ENCODE peak calls at places on chromosomes 5 and 9, in nine cellular contexts. One of them, this sample, is unnamed.

GRCh38 chr5:57298985-57299491 is 125.2 kb downstream of the GPBP1 start:
- DNase-seq in mesendoderm: peak
- DNase-seq in heart right ventricle: no peak
- DNase-seq in HS-5: peak
- DNase-seq in SW480: peak
- DNase-seq in EH: peak
- DNase-seq in foreskin melanocyte: peak
- DNase-seq in HTR-8/SVneo: peak
- DNase-seq in nephron progenitor cell: peak
- DNase-seq in this sample: peak

GRCh38 chr9:3027260-3027659 is 183.4 kb upstream of the PUM3 start:
- DNase-seq in mesendoderm: no peak
- DNase-seq in heart right ventricle: no peak
- DNase-seq in HS-5: no peak
- DNase-seq in SW480: no peak
- DNase-seq in EH: no peak
- DNase-seq in foreskin melanocyte: no peak
- DNase-seq in HTR-8/SVneo: no peak
- DNase-seq in nephron progenitor cell: no peak
- DNase-seq in this sample: no peak

GRCh38 chr5:142726188-142726731 is 40.4 kb upstream of the FGF1 start:
- DNase-seq in mesendoderm: peak
- DNase-seq in heart right ventricle: no peak
- DNase-seq in HS-5: peak
- DNase-seq in SW480: peak
- DNase-seq in EH: peak
- DNase-seq in foreskin melanocyte: peak
- DNase-seq in HTR-8/SVneo: no peak
- DNase-seq in nephron progenitor cell: no peak
- DNase-seq in this sample: no peak

GRCh38 chr9:124349267-124349666 is 66.0 kb downstream of the PSMB7 start:
- DNase-seq in mesendoderm: no peak
- DNase-seq in heart right ventricle: no peak
- DNase-seq in HS-5: no peak
- DNase-seq in SW480: no peak
- DNase-seq in EH: no peak
- DNase-seq in foreskin melanocyte: no peak
- DNase-seq in HTR-8/SVneo: no peak
- DNase-seq in nephron progenitor cell: no peak
- DNase-seq in this sample: no peak

GRCh38 chr5:2908086-2908485 is 156.6 kb upstream of the IRX2 start:
- DNase-seq in mesendoderm: no peak
- DNase-seq in heart right ventricle: no peak
- DNase-seq in HS-5: no peak
- DNase-seq in SW480: no peak
- DNase-seq in EH: no peak
- DNase-seq in foreskin melanocyte: no peak
- DNase-seq in HTR-8/SVneo: no peak
- DNase-seq in nephron progenitor cell: no peak
- DNase-seq in this sample: no peak

GRCh38 chr9:137967280-137967943 is 89.8 kb downstream of the CACNA1B start:
- DNase-seq in mesendoderm: no peak
- DNase-seq in heart right ventricle: no peak
- DNase-seq in HS-5: no peak
- DNase-seq in SW480: no peak
- DNase-seq in EH: no peak
- DNase-seq in foreskin melanocyte: no peak
- DNase-seq in HTR-8/SVneo: no peak
- DNase-seq in nephron progenitor cell: no peak
- DNase-seq in this sample: no peak

GRCh38 chr5:66741394-66741793 is 145.2 kb downstream of the MAST4 start:
- DNase-seq in mesendoderm: no peak
- DNase-seq in heart right ventricle: no peak
- DNase-seq in HS-5: no peak
- DNase-seq in SW480: peak
- DNase-seq in EH: no peak
- DNase-seq in foreskin melanocyte: no peak
- DNase-seq in HTR-8/SVneo: no peak
- DNase-seq in nephron progenitor cell: no peak
- DNase-seq in this sample: no peak

GRCh38 chr5:175797521-175798038 is 73.8 kb upstream of the CPLX2 start:
- DNase-seq in mesendoderm: peak
- DNase-seq in heart right ventricle: no peak
- DNase-seq in HS-5: no peak
- DNase-seq in SW480: peak
- DNase-seq in EH: no peak
- DNase-seq in foreskin melanocyte: no peak
- DNase-seq in HTR-8/SVneo: no peak
- DNase-seq in nephron progenitor cell: peak
- DNase-seq in this sample: no peak

GRCh38 chr5:96339862-96340261 is 93.2 kb downstream of the PCSK1 start:
- DNase-seq in mesendoderm: no peak
- DNase-seq in heart right ventricle: no peak
- DNase-seq in HS-5: no peak
- DNase-seq in SW480: no peak
- DNase-seq in EH: peak
- DNase-seq in foreskin melanocyte: no peak
- DNase-seq in HTR-8/SVneo: no peak
- DNase-seq in nephron progenitor cell: no peak
- DNase-seq in this sample: no peak

GRCh38 chr5:76617675-76618074 is 5.5 kb downstream of the F2RL2 start:
- DNase-seq in mesendoderm: no peak
- DNase-seq in heart right ventricle: no peak
- DNase-seq in HS-5: peak
- DNase-seq in SW480: no peak
- DNase-seq in EH: peak
- DNase-seq in foreskin melanocyte: no peak
- DNase-seq in HTR-8/SVneo: peak
- DNase-seq in nephron progenitor cell: no peak
- DNase-seq in this sample: no peak

GRCh38 chr5:148384389-148384756 is 615 bp downstream of the FBXO38 start:
- DNase-seq in mesendoderm: peak
- DNase-seq in heart right ventricle: no peak
- DNase-seq in HS-5: no peak
- DNase-seq in SW480: no peak
- DNase-seq in EH: no peak
- DNase-seq in foreskin melanocyte: no peak
- DNase-seq in HTR-8/SVneo: no peak
- DNase-seq in nephron progenitor cell: no peak
- DNase-seq in this sample: no peak

GRCh38 chr9:23379842-23380241 is 446.2 kb downstream of the ELAVL2 start:
- DNase-seq in mesendoderm: no peak
- DNase-seq in heart right ventricle: no peak
- DNase-seq in HS-5: no peak
- DNase-seq in SW480: no peak
- DNase-seq in EH: no peak
- DNase-seq in foreskin melanocyte: no peak
- DNase-seq in HTR-8/SVneo: no peak
- DNase-seq in nephron progenitor cell: no peak
- DNase-seq in this sample: no peak

GRCh38 chr5:7869474-7870136 is 657 bp downstream of the MTRR start:
- DNase-seq in mesendoderm: no peak
- DNase-seq in heart right ventricle: peak
- DNase-seq in HS-5: no peak
- DNase-seq in SW480: no peak
- DNase-seq in EH: peak
- DNase-seq in foreskin melanocyte: no peak
- DNase-seq in HTR-8/SVneo: peak
- DNase-seq in nephron progenitor cell: no peak
- DNase-seq in this sample: no peak

GRCh38 chr5:155616779-155617392 is 603.3 kb downstream of the KIF4B start:
- DNase-seq in mesendoderm: peak
- DNase-seq in heart right ventricle: peak
- DNase-seq in HS-5: no peak
- DNase-seq in SW480: peak
- DNase-seq in EH: peak
- DNase-seq in foreskin melanocyte: peak
- DNase-seq in HTR-8/SVneo: no peak
- DNase-seq in nephron progenitor cell: peak
- DNase-seq in this sample: peak

GRCh38 chr5:149153751-149154610 is 12.7 kb downstream of the ABLIM3 start:
- DNase-seq in mesendoderm: no peak
- DNase-seq in heart right ventricle: peak
- DNase-seq in HS-5: no peak
- DNase-seq in SW480: peak
- DNase-seq in EH: peak
- DNase-seq in foreskin melanocyte: no peak
- DNase-seq in HTR-8/SVneo: no peak
- DNase-seq in nephron progenitor cell: no peak
- DNase-seq in this sample: no peak

GRCh38 chr5:62457071-62457470 is 44.5 kb downstream of the IPO11 start:
- DNase-seq in mesendoderm: no peak
- DNase-seq in heart right ventricle: no peak
- DNase-seq in HS-5: no peak
- DNase-seq in SW480: no peak
- DNase-seq in EH: peak
- DNase-seq in foreskin melanocyte: no peak
- DNase-seq in HTR-8/SVneo: peak
- DNase-seq in nephron progenitor cell: no peak
- DNase-seq in this sample: no peak

This sample was measured in midbrain.